ENCODE peak calls at places on chromosomes 12 and 14, in nine cellular contexts. O, N, I, K, Q, Z, P, S and U are unnamed samples.
A peak's percentile ranks its signal among the peaks of the same experiment; 100 is the strongest.

GRCh38 chr14:20435454-20436362 is at the start of gene KLHL33:
- DNase-seq in Z (no peak), O (no peak), S (no peak), N (no peak), Q (no peak), K (no peak), I (no peak), P (no peak), U (no peak)

GRCh38 chr12:39467432-39467870 is 24.5 kb upstream of the KIF21A start:
- DNase-seq in K (no peak), Z (no peak), N (no peak), S (peak; percentile 54), I (no peak), Q (no peak), O (no peak), P (no peak), U (peak; percentile 26)

GRCh38 chr14:99603471-99603933 is 505 bp downstream of the CCDC85C start:
- DNase-seq in I (peak; percentile 11), O (peak; percentile 44), S (no peak), Q (no peak), N (no peak), Z (peak; percentile 79), P (peak; percentile 35), K (peak; percentile 25), U (peak; percentile 17)

GRCh38 chr12:71636704-71637115 is 26.9 kb downstream of the ZFC3H1 start:
- DNase-seq in S (peak; percentile 70), Q (peak; percentile 55), O (no peak), K (peak; percentile 70), I (no peak), Z (peak; percentile 41), N (peak; percentile 36), P (peak; percentile 60), U (peak; percentile 79)

GRCh38 chr14:41960316-41960715 is 353.6 kb downstream of the LRFN5 start:
- DNase-seq in S (no peak), N (no peak), K (no peak), P (no peak), Z (no peak), I (no peak), O (no peak), Q (no peak), U (peak; percentile 19)

GRCh38 chr12:19412844-19413243 is 26.4 kb upstream of the AEBP2 start:
- DNase-seq in Z (no peak), O (no peak), Q (no peak), N (no peak), P (no peak), I (no peak), K (no peak), S (no peak), U (no peak)

GRCh38 chr12:72271741-72272661 is at the start of gene TRHDE:
- DNase-seq in Q (peak; percentile 61), S (no peak), I (no peak), N (no peak), P (peak; percentile 67), O (no peak), Z (peak; percentile 74), K (no peak), U (peak; percentile 12)

GRCh38 chr14:84797326-84797725 is 732.6 kb upstream of the FLRT2 start:
- DNase-seq in P (no peak), N (no peak), S (no peak), K (no peak), Z (no peak), O (no peak), I (no peak), Q (no peak), U (no peak)

GRCh38 chr14:69357544-69358200 is 40.4 kb downstream of the ERH start:
- DNase-seq in Z (no peak), S (no peak), K (no peak), Q (no peak), N (no peak), P (no peak), I (no peak), O (no peak), U (no peak)

GRCh38 chr12:48973992-48974673 is 2.6 kb upstream of the WNT10B start:
- DNase-seq in S (peak; percentile 27), P (no peak), Q (no peak), N (no peak), O (no peak), I (no peak), K (no peak), Z (peak; percentile 75), U (peak; percentile 44)

GRCh38 chr14:73753043-73753886 is 39.1 kb upstream of the PNMA1 start:
- DNase-seq in S (no peak), Z (peak; percentile 67), I (no peak), O (peak; percentile 47), Q (no peak), P (no peak), K (no peak), N (no peak), U (no peak)

GRCh38 chr14:34331728-34332623 is 130.1 kb downstream of the SPTSSA start:
- DNase-seq in K (peak; percentile 53), I (peak; percentile 37), Z (peak; percentile 61), N (peak; percentile 36), Q (peak; percentile 32), P (peak; percentile 64), O (peak; percentile 28), S (peak; percentile 43), U (peak; percentile 55)

GRCh38 chr14:33617154-33617553 is 333.7 kb downstream of the EGLN3 start:
- DNase-seq in Q (no peak), O (no peak), K (no peak), N (no peak), P (no peak), S (no peak), Z (peak; percentile 77), I (no peak), U (peak; percentile 91)

GRCh38 chr14:28653521-28653920 is 113.1 kb upstream of the FOXG1 start:
- DNase-seq in O (no peak), P (no peak), Q (no peak), Z (peak; percentile 69), K (peak; percentile 41), S (peak; percentile 50), I (no peak), N (no peak), U (peak; percentile 90)

GRCh38 chr14:79328863-79329262 is 882.4 kb downstream of the DIO2 start:
- DNase-seq in O (no peak), Z (no peak), P (no peak), N (no peak), I (no peak), K (no peak), Q (no peak), S (peak; percentile 41), U (peak; percentile 24)

GRCh38 chr12:11877869-11878780 is 192.6 kb upstream of the BCL2L14 start:
- DNase-seq in N (peak; percentile 43), K (peak; percentile 79), S (peak; percentile 78), I (no peak), Z (peak; percentile 66), O (no peak), Q (no peak), P (no peak), U (peak; percentile 73)

GRCh38 chr12:12749433-12749832 is 32.3 kb downstream of the CDKN1B start:
- DNase-seq in P (no peak), S (no peak), O (no peak), I (no peak), Z (peak; percentile 84), Q (no peak), K (no peak), N (no peak), U (peak; percentile 87)

GRCh38 chr12:22262309-22262708 is 72.2 kb downstream of the ST8SIA1 start:
- DNase-seq in N (no peak), O (no peak), S (no peak), K (no peak), P (no peak), Q (no peak), Z (no peak), I (no peak), U (peak; percentile 47)

GRCh38 chr14:23409475-23409874 is 1.4 kb upstream of the MYH6 start:
- DNase-seq in P (no peak), K (no peak), S (no peak), I (no peak), N (no peak), Q (no peak), Z (no peak), O (no peak), U (no peak)

GRCh38 chr12:92144045-92144630 is 1.5 kb downstream of the BTG1 start:
- DNase-seq in Z (peak; percentile 82), N (peak; percentile 74), O (peak; percentile 54), P (peak; percentile 57), I (peak; percentile 50), Q (peak; percentile 84), K (peak; percentile 90), S (peak; percentile 98), U (peak; percentile 99)